ENCODE peak calls at places on chromosomes 6 and 20, in five cellular contexts. V, X, A, G and E are unnamed samples.

GRCh38 chr6:33935439-33936080 is 131.8 kb upstream of the MLN start:
- DNase-seq in X (no peak), A (no peak), V (no peak), G (no peak), E (no peak)

GRCh38 chr20:63082308-63082938 is 75.7 kb upstream of the BHLHE23 start:
- DNase-seq in G (peak; percentile 35), A (peak; percentile 6), V (peak; percentile 15), X (peak; percentile 52), E (peak; percentile 18)

GRCh38 chr6:124487778-124488431 is 474.3 kb upstream of the RNF217 start:
- DNase-seq in A (no peak), V (peak; percentile 12), G (no peak), X (no peak), E (no peak)

GRCh38 chr6:5143625-5144311 is 58.6 kb downstream of the PPP1R3G start:
- DNase-seq in X (peak; percentile 81), A (peak; percentile 69), V (peak; percentile 75), G (peak; percentile 87), E (peak; percentile 84)

GRCh38 chr6:81051952-81052351 is 700.5 kb downstream of the TENT5A start:
- DNase-seq in A (no peak), G (no peak), V (no peak), X (no peak), E (no peak)

GRCh38 chr6:100232791-100233573 is 231.7 kb downstream of the SIM1 start:
- DNase-seq in X (no peak), V (no peak), G (no peak), A (no peak), E (no peak)

GRCh38 chr20:48012401-48012974 is 227.2 kb upstream of the SULF2 start:
- DNase-seq in A (peak; percentile 84), V (peak; percentile 79), G (peak; percentile 65), X (no peak), E (no peak)

GRCh38 chr6:17923401-17923863 is 64.0 kb downstream of the KIF13A start:
- DNase-seq in X (no peak), A (no peak), G (peak; percentile 51), V (peak; percentile 60), E (no peak)

GRCh38 chr6:20092071-20092566 is 120.2 kb downstream of the MBOAT1 start:
- DNase-seq in X (no peak), A (peak; percentile 15), V (peak; percentile 49), G (peak; percentile 67), E (no peak)

GRCh38 chr6:7827142-7827541 is 83.4 kb downstream of the TXNDC5 start:
- DNase-seq in X (no peak), A (peak; percentile 10), G (peak; percentile 90), V (no peak), E (no peak)

GRCh38 chr20:56328861-56329260 is 29.9 kb upstream of the FAM210B start:
- DNase-seq in V (peak; percentile 12), A (no peak), G (peak; percentile 4), X (peak; percentile 5), E (no peak)

GRCh38 chr6:91697010-91697694 is 1110.3 kb upstream of the MAP3K7 start:
- DNase-seq in G (no peak), A (no peak), X (no peak), V (no peak), E (no peak)

GRCh38 chr6:107682721-107683120 is 141.4 kb downstream of the SCML4 start:
- DNase-seq in V (no peak), A (no peak), X (no peak), G (no peak), E (no peak)

GRCh38 chr20:47574616-47575401 is 73.1 kb downstream of the NCOA3 start:
- DNase-seq in X (no peak), G (no peak), V (peak; percentile 37), A (no peak), E (no peak)

GRCh38 chr6:116564921-116565872 is 6.1 kb upstream of the RWDD1 start:
- DNase-seq in V (peak; percentile 41), A (no peak), X (peak; percentile 25), G (no peak), E (no peak)

GRCh38 chr6:44072959-44073611 is 54.2 kb downstream of the MRPL14 start:
- DNase-seq in G (peak; percentile 73), A (peak; percentile 51), V (peak; percentile 89), X (peak; percentile 95), E (peak; percentile 65)

GRCh38 chr20:9617940-9618339 is 103.5 kb downstream of the LAMP5 start:
- DNase-seq in X (no peak), V (peak; percentile 21), A (no peak), G (peak; percentile 27), E (no peak)

GRCh38 chr20:4261333-4262284 is 246.3 kb upstream of the RNF24 start:
- DNase-seq in X (no peak), V (peak; percentile 18), G (no peak), A (no peak), E (no peak)

GRCh38 chr6:169863710-169864109 is 112.3 kb downstream of the ERMARD start:
- DNase-seq in G (no peak), V (no peak), X (no peak), A (no peak), E (no peak)

GRCh38 chr6:167795874-167796667 is 30.6 kb upstream of the AFDN start:
- DNase-seq in A (no peak), X (no peak), V (no peak), G (no peak), E (no peak)

GRCh38 chr20:35833271-35833670 is 61.5 kb downstream of the PHF20 start:
- DNase-seq in X (no peak), A (no peak), G (no peak), V (peak; percentile 16), E (no peak)

GRCh38 chr20:46354920-46355654 is 46.8 kb upstream of the CDH22 start:
- DNase-seq in V (no peak), X (no peak), A (no peak), G (no peak), E (no peak)

GRCh38 chr6:46053034-46053933 is 37.6 kb upstream of the CLIC5 start:
- DNase-seq in G (peak; percentile 37), V (no peak), X (no peak), A (no peak), E (no peak)

GRCh38 chr6:32371204-32371603 is 499 bp downstream of the TSBP1 start:
- DNase-seq in V (peak; percentile 30), X (no peak), G (no peak), A (no peak), E (no peak)

GRCh38 chr6:40330301-40330721 is 256.9 kb downstream of the LRFN2 start:
- DNase-seq in G (no peak), X (no peak), V (no peak), A (no peak), E (no peak)